ENCODE peak calls at places on chromosomes 12 and 14, in four cellular contexts. R, E, A and O are unnamed samples.

GRCh38 chr12:50326636-50327284 is 43.4 kb upstream of the LIMA1 start:
- DNase-seq in R (peak; percentile 61), E (peak; percentile 7), A (no peak), O (peak; percentile 23)

GRCh38 chr12:103687262-103687661 is 100.2 kb downstream of the STAB2 start:
- DNase-seq in R (no peak), E (no peak), A (no peak), O (no peak)

GRCh38 chr14:103107455-103107854 is 12.9 kb downstream of the EXOC3L4 start:
- DNase-seq in R (no peak), E (no peak), A (no peak), O (no peak)

GRCh38 chr12:80269953-80270552 is 170.7 kb downstream of the OTOGL start:
- DNase-seq in R (no peak), E (peak; percentile 53), A (no peak), O (no peak)

GRCh38 chr14:59116984-59117415 is 71.5 kb upstream of the DAAM1 start:
- DNase-seq in R (no peak), E (no peak), A (no peak), O (no peak)

GRCh38 chr12:65968889-65969509 is 144.7 kb downstream of the HMGA2 start:
- DNase-seq in R (no peak), E (no peak), A (no peak), O (no peak)

GRCh38 chr12:94046626-94047410 is 101.6 kb upstream of the PLXNC1 start:
- DNase-seq in R (no peak), E (no peak), A (no peak), O (no peak)

GRCh38 chr12:27491226-27491625 is 32.8 kb upstream of the PPFIBP1 start:
- DNase-seq in R (no peak), E (no peak), A (no peak), O (no peak)

GRCh38 chr14:24251880-24252288 is 9.5 kb upstream of the TINF2 start:
- DNase-seq in R (no peak), E (peak; percentile 59), A (no peak), O (no peak)

GRCh38 chr12:109604132-109604585 is 30.6 kb downstream of the MVK start:
- DNase-seq in R (no peak), E (no peak), A (no peak), O (no peak)

DNA sequence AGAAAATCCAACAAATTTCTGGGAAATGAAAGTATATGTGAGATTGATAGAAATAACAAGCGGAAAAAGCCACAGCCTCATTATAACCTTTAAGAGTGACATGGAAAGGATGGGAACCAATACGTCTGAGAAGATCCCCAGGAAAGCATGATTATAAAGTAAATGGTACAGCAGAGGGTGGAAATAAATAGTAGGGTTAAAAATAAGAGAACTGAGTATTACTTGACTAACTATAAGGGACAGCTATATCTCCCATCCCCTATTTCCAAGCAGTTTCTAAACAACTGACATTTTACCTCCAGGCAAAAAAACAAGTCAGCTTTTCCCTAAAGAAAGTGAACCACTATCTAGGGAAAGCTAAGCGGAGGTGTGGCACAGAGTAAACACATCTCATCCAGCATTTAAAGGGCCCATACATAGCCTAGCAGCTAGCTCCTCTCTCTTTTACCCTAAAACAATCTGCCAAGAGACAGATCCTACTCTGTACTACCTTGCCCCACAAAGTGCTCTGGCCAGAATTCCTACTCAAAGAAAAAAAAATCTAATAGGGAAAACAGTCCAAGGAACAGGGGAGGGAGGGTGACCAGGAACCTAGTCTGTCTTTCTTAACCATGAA is 11.2 kb downstream of the OSBPL8 start:
- DNase-seq in R (no peak), E (no peak), A (no peak), O (no peak)
- H3K27ac ChIP-seq in R (no peak overlapping the region), E (peak overlapping the region; percentile 59), A (no peak overlapping the region), O (no peak overlapping the region)

GRCh38 chr14:105843444-105844046 is 317.2 kb downstream of the TMEM121 start:
- DNase-seq in R (no peak), E (peak; percentile 19), A (no peak), O (no peak)

GRCh38 chr14:105840266-105841021 is 314.1 kb downstream of the TMEM121 start:
- DNase-seq in R (no peak), E (peak; percentile 10), A (no peak), O (no peak)

GRCh38 chr14:105842105-105842504 is 315.7 kb downstream of the TMEM121 start:
- DNase-seq in R (no peak), E (no peak), A (no peak), O (no peak)

GRCh38 chr14:105839425-105840265 is 313.3 kb downstream of the TMEM121 start:
- DNase-seq in R (no peak), E (no peak), A (no peak), O (no peak)

DNA sequence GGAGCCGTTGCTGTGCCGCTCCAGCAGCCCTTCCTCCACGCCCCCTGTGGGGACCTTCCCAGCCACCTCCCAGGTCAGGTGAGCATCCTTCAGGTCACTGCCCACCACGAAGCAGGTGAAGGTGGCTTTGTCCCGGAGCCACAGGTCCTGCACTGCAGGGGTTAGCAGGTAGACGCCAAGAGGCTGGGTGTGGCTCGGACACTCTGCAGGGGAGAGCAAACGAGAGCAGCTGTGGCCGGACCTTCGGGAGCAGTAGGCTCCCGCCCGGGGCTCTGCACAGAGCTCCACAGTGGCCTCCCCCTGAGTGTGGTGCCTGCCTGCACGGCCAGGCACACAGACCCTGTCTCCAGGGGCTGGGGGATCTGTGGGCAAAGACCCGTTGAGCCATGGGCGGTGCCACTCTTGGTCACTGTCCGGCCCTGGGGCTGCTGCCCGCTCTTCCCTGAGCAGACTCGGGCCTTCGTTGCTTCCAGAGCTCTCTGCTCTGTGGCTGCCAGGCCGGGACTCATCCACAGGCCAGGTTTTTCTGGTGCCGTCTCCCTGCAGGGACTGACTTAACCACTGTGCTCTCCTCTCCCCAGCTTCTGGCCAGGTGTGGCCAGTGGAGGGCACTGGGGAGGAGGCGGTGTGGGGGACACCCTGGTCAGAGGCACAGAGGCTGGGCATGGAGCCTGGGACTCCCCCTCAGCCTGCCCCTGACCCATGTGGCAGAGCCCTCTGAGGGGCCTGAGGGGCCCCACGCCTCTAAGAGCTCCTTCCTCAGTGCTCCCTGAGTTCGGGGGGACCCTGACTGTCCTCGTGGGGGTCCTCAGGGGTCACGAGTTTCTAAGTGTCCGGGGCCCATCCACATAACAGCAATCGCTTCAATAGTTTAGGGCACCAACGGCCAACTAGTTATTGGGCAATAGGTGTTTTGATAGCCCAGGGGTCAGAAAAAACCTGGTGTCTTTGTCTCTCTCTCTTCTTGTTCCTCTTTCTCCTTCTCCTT is 314.9 kb downstream of the TMEM121 start:
- DNase-seq in R (no peak), E (peak; percentile 8), A (no peak), O (no peak)
- H3K9me3 ChIP-seq in R (no peaks in the 10 kb centered on the region), E (peaks cover 37% of the 10 kb centered on the region), A (no peaks in the 10 kb centered on the region), O (no peaks in the 10 kb centered on the region)

GRCh38 chr12:75658286-75658685 is 146.9 kb upstream of the KRR1 start:
- DNase-seq in R (no peak), E (no peak), A (no peak), O (no peak)
- H3K4me1 ChIP-seq in R (no peaks in the 10 kb centered on the region), E (no peaks in the 10 kb centered on the region), A (no peaks in the 10 kb centered on the region), O (no peaks in the 10 kb centered on the region)

GRCh38 chr14:61098711-61099110 is 117.7 kb downstream of the SLC38A6 start:
- DNase-seq in R (no peak), E (no peak), A (no peak), O (no peak)
- H3K27ac ChIP-seq in R (no peak overlapping the region), E (no peak overlapping the region), A (no peak overlapping the region), O (no peak overlapping the region)

GRCh38 chr12:132622437-132623071 is 4.0 kb downstream of the P2RX2 start:
- DNase-seq in R (no peak), E (no peak), A (peak; percentile 63), O (no peak)

GRCh38 chr12:132620113-132620892 is 1.7 kb downstream of the P2RX2 start:
- DNase-seq in R (no peak), E (no peak), A (no peak), O (no peak)

GRCh38 chr12:132620893-132621656 is 2.5 kb downstream of the P2RX2 start:
- DNase-seq in R (no peak), E (no peak), A (no peak), O (no peak)

GRCh38 chr12:132623072-132623869 is 4.7 kb downstream of the P2RX2 start:
- DNase-seq in R (no peak), E (no peak), A (no peak), O (no peak)

DNA sequence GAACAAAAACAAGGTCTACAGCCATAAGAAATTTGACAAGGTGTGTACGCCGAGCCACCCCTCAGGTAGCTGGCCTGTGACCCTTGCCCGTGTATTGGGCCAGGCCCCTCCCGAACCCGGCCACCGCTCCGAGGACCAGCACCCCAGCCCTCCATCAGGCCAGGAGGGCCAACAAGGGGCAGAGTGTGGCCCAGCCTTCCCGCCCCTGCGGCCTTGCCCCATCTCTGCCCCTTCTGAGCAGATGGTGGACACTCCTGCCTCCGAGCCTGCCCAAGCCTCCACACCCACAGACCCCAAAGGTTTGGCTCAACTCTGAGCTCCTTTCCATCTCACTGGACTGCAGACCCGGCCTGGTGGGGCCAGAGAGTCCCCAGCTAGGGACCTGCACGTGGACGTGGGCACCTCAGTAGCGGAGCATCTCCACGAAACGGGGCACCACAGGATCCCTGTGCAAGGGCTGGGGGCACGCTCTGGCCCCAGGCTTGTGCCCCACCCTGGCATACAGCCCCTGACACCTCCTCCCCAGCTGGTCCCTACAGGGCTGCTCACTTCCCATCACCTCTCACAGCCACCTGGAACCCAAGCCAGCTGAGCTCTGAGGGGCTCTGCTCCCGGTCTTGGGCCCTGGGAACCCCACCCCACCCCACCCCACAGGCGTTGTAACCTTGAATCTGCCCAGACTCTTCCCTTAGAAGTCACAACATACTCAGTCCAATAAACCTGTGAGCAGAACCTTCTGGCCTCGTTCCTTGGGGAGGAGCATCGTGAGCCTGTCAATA is 3.3 kb downstream of the P2RX2 start:
- DNase-seq in R (no peak), E (no peak), A (no peak), O (no peak)
- H3K9me3 ChIP-seq in R (no peaks in the 10 kb centered on the region), E (peaks cover 12% of the 10 kb centered on the region), A (no peaks in the 10 kb centered on the region), O (no peaks in the 10 kb centered on the region)

DNA sequence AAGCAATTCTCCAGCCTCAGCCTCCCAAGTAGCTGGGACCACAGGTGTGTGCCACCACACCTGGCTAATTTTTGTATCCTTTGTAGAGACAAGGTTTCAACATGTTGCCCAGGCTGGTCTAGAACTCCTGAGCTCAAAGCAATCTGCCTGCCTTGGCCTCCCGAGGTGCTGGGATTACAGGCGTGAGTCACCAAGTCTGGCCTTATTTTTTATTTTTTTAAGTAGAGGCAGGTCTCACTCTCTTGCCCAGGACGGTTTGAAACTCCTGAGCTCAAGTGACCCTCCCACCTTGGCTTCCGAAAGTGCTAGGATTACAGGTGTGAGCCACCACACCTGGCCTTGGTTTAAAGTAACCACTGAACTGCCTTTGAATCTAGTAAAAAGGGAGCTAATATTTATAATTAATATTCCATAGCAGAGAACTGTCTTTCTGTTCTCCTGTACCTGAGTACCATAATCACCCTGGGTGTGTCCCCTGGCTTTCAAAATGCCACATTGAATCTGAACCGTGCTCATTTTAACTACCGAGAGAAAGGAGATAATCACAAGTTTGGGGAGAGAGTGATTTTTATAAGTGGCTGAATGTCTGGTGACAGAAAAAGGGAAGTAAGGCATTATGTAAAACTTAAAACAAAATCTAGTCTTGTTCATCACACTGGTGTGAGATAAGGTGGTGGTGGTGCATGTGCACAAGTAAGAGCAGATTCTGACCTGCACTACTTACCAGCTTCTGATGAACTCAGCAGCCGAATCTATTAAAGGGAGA is 56.6 kb downstream of the SPPL3 start:
- DNase-seq in R (no peak), E (no peak), A (no peak), O (no peak)
- H3K4me1 ChIP-seq in R (peaks cover 36% of the 10 kb centered on the region), E (no peaks in the 10 kb centered on the region), A (peaks cover 28% of the 10 kb centered on the region), O (peaks cover 38% of the 10 kb centered on the region)

DNA sequence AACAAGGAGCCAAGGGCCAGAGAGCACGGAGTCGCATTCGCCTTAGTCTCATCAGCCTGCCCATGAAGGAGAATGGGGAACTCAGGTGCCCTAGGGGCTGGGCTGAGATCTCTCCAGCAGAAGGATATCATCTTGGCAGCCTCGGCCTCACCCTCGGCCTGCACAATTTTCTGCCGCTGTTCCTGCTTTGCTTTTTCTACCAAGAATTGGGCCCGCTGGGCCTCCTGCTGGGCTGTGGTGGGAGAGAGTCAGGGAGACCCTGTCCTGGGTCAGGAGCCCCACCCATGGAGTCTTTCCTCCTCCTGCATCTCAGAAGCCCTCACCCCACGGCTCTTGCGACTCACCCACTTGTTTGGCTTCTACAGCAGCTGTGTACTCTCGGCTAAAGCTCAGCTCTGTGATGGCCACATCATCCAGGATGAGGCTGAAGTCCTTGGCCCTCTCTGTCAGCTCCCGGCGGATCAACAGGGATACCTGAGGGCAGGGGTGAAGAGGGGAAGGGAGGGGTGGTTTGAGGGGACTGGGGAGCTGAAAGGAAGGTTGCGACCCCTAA is 2.8 kb downstream of the PHB2 start:
- DNase-seq in R (no peak), E (no peak), A (peak; percentile 25), O (no peak)
- H3K27ac ChIP-seq in R (no peak overlapping the region), E (no peak overlapping the region), A (no peak overlapping the region), O (no peak overlapping the region)